ENCODE peak calls at places on chromosomes 4 and X, in eight cellular contexts. Z is K562, V is cardiac muscle cell, D is upper lobe of right lung, F is choroid plexus epithelial cell, N is GM10248, S is bronchial epithelial cell, G is neural progenitor cell. C is an unnamed sample.

GRCh38 chrX:19487520-19488200 is 27.6 kb downstream of the MAP3K15 start:
- DNase-seq in Z (no peak), V (no peak), D (no peak), F (no peak), N (no peak), S (no peak), G (no peak), C (no peak)

GRCh38 chr4:158170691-158171455 is 2.0 kb downstream of the GASK1B start:
- DNase-seq in Z (peak), V (no peak), D (peak), F (peak), N (peak), S (peak), G (no peak), C (no peak)

GRCh38 chrX:140697618-140698017 is 11.9 kb upstream of the LINC00632 start:
- DNase-seq in Z (no peak), V (no peak), D (no peak), F (no peak), N (no peak), S (no peak), G (no peak), C (no peak)

GRCh38 chrX:112968351-112969133 is 127.9 kb upstream of the AMOT start:
- DNase-seq in Z (no peak), V (no peak), D (no peak), F (no peak), N (no peak), S (peak), G (no peak), C (no peak)

GRCh38 chr4:15376594-15376993 is 51.2 kb upstream of the C1QTNF7 start:
- DNase-seq in Z (no peak), V (no peak), D (no peak), F (peak), N (no peak), S (peak), G (no peak), C (no peak)

GRCh38 chr4:4455199-4455865 is 68.4 kb downstream of the NSG1 start:
- DNase-seq in Z (no peak), V (no peak), D (no peak), F (no peak), N (no peak), S (no peak), G (no peak), C (no peak)

GRCh38 chrX:9293903-9294302 is 171.0 kb upstream of the TBL1X start:
- DNase-seq in Z (no peak), V (no peak), D (no peak), F (no peak), N (no peak), S (no peak), G (no peak), C (no peak)

GRCh38 chr4:121721700-121722099 is 24.9 kb upstream of the ANXA5 start:
- DNase-seq in Z (no peak), V (no peak), D (no peak), F (no peak), N (no peak), S (no peak), G (no peak), C (no peak)

GRCh38 chr4:85787133-85787532 is 312.2 kb downstream of the ARHGAP24 start:
- DNase-seq in Z (no peak), V (no peak), D (no peak), F (peak), N (no peak), S (peak), G (no peak), C (no peak)

GRCh38 chr4:182704903-182705302 is 212.3 kb downstream of the DCTD start:
- DNase-seq in Z (no peak), V (no peak), D (no peak), F (no peak), N (no peak), S (no peak), G (no peak), C (no peak)

GRCh38 chrX:110338850-110339373 is 19.7 kb upstream of the RTL9 start:
- DNase-seq in Z (no peak), V (no peak), D (no peak), F (no peak), N (no peak), S (peak), G (no peak), C (no peak)

GRCh38 chrX:12383196-12383595 is 244.9 kb downstream of the FRMPD4 start:
- DNase-seq in Z (peak), V (no peak), D (no peak), F (no peak), N (no peak), S (no peak), G (peak), C (no peak)
- TF ChIP-seq CTCF in Z (peak), V (peak), D (no peak), F (peak), N (no peak), S (peak), G (peak), C (no peak)

DNA sequence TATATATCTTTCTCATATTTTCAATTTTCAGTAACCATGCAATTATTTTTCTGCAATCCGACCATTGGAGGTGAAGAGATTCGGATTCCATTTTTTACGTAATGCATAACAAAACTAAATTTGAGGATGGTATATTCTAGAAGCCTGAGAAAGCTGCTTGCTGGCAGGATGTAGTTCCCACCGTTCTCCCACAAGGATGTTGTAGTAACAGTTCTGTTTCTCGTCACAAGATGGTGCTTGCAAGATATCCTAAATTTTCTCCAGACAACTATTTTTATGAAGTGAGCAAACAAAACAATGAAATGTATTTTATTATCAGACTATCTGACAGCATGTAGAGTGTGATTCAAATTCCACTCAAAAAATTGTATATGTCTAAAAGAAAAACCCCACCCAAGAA is 10.7 kb downstream of the PWWP3B start:
- DNase-seq in Z (no peak), V (no peak), D (no peak), F (peak), N (no peak), S (no peak), G (no peak), C (no peak)
- TF ChIP-seq CTCF in Z (no peak), V (peak), D (no peak), F (peak), N (no peak), S (no peak), G (no peak), C (no peak)

DNA sequence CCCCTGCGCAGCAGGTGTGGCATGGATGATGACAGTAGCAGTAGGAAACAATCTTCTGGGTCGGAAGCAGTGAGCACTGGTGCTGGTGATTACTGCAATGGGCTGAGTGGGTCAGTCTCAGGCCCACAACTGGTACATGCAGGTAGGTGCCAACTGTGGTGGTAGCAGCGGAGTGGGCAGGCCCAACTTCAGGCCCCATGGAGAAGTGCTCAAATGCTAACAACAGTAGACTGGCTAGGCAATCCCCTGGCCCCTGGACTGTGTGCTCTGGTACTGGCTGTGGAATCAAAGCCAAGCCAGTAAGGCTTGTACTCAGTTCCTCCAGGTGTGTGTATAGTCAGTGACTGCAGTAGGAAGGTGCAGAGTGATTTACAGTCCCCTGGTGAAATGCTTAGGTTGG is 413.6 kb downstream of the PDGFC start:
- DNase-seq in Z (no peak), V (no peak), D (no peak), F (no peak), N (no peak), S (no peak), G (no peak), C (no peak)
- TF ChIP-seq CTCF in Z (no peak), V (no peak), D (no peak), F (no peak), N (no peak), S (no peak), G (no peak), C (no peak)

GRCh38 chrX:2901367-2902036 is 27.6 kb downstream of the ARSD start:
- DNase-seq in Z (no peak), V (no peak), D (no peak), F (peak), N (no peak), S (no peak), G (no peak), C (no peak)

GRCh38 chrX:2907295-2907694 is 21.8 kb downstream of the ARSD start:
- DNase-seq in Z (no peak), V (no peak), D (no peak), F (no peak), N (no peak), S (no peak), G (no peak), C (no peak)

GRCh38 chrX:2898861-2899512 is 30.2 kb downstream of the ARSD start:
- DNase-seq in Z (no peak), V (no peak), D (no peak), F (no peak), N (no peak), S (peak), G (no peak), C (no peak)

GRCh38 chrX:2902841-2903240 is 26.3 kb downstream of the ARSD start:
- DNase-seq in Z (no peak), V (no peak), D (no peak), F (no peak), N (no peak), S (no peak), G (no peak), C (no peak)

GRCh38 chrX:2903366-2903765 is 25.8 kb downstream of the ARSD start:
- DNase-seq in Z (no peak), V (no peak), D (no peak), F (no peak), N (no peak), S (no peak), G (no peak), C (no peak)
- TF ChIP-seq CTCF in Z (no peak), V (no peak), D (no peak), F (peak), N (no peak), S (no peak), G (no peak), C (no peak)

GRCh38 chrX:134146493-134146892 is 90.5 kb upstream of the CCDC160 start:
- DNase-seq in Z (no peak), V (peak), D (no peak), F (no peak), N (no peak), S (no peak), G (no peak), C (no peak)
- TF ChIP-seq CTCF in Z (no peak), V (no peak), D (no peak), F (no peak), N (no peak), S (no peak), G (no peak), C (no peak)

DNA sequence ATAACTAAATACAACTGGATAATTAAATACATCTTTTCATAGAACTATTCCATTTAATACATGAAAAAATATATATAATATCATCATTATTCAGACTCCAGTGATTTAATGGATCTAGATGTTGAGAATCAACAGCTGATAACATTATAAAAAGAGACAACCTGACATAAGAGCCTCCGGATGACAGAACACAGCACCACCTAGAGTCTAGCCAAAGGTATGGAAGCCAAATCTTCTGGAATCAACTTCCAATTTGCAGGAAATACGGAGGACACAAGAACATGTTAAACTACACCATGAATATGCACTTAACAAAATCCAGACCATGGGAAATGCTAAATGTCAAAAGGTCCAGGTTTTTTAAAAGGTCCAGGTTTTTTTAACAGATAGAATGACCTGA is 55.0 kb downstream of the LRBA start:
- DNase-seq in Z (peak), V (no peak), D (no peak), F (peak), N (no peak), S (peak), G (peak), C (no peak)
- TF ChIP-seq CTCF in Z (peak), V (peak), D (peak), F (peak), N (no peak), S (peak), G (peak), C (no peak)

DNA sequence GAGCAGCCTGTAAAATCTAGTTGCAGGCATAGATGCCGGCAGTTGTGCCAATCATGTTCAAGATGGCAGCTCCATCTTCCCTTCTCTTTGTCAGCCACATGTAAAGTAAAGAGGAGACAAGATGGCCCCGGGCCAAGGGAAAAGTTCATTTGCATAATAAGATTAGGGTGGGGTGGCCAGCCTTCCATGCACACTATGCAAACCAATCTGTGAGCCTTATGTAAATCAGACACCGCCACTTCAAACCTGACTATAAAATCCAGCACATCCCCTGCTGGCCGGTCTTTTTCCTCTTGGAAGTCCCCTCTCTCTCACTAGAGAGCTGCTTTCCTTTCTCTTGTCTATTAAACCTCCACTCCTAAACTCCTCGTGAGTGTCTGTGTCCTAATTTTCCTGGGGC is 78.9 kb upstream of the CBR4 start:
- DNase-seq in Z (no peak), V (no peak), D (no peak), F (no peak), N (no peak), S (no peak), G (peak), C (no peak)
- TF ChIP-seq CTCF in Z (no peak), V (no peak), D (no peak), F (no peak), N (no peak), S (no peak), G (peak), C (no peak)

DNA sequence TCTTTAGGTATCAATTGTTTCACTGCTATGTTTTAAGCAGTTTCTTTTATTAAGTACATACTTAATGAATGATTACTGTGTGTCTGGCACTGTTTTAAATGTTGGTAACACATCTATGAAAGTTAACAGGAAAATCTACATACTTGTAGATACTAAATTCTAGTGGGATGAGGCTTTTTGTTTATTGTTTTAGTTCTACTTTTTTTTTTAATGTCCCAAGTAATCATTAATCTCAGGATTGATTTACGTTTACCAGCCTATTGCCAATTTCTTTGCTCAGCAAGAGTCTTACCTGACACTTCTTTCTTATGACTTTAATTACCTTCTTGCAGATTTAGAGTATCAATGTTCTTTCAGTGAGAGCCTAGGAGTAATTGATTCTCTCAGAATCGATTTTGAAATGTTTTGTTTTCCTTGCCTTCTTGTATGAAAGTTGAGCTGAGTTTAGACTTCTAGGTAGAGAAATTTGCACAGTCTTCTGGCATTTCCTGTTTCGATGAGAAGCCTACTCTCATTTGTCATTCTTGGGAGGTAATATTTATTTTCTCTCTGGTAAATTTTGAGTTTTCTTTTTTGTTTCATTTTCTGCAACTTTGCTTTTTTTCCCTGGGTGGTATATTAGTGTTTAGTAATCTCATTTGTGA is 235.2 kb upstream of the ANKRD50 start:
- DNase-seq in Z (no peak), V (no peak), D (no peak), F (peak), N (no peak), S (peak), G (no peak), C (no peak)
- TF ChIP-seq CTCF in Z (no peak), V (no peak), D (no peak), F (no peak), N (no peak), S (no peak), G (no peak), C (no peak)

DNA sequence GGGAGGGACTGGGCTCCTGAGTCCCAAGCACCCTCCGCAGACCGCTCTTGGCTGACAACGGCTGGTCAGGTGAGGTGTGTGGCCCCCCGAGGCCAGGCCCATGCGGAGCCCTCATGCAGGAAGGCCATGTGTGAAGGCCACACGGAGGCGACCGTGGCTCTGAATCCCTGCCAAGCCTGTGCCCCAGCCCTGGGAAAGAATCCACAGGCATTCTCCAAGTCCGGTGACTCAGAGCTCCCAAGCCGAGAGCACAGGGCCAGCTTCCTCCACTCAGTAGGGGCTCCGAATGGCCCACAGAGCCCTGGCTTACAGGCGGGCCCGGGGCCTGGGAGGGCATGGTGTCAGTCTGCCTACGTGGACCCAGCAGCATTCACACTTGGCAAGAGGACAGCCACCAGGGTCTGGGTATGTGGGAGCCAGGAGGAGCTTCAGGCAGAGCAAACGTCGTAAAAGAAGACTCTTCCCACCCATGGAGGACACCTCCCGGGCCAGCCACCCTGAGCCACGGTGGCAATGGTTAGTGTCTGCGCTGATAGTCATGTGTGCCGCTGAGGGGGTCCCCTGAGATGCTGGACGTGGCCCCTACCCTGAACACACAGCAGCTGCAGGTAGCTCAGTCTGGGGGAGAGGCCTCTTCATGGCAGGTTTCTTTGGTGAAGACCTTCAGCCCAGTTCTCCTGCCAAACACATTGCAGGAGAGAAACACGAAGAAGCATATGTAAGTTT is 105.7 kb downstream of the PSAPL1 start:
- DNase-seq in Z (no peak), V (no peak), D (peak), F (peak), N (no peak), S (peak), G (no peak), C (no peak)
- TF ChIP-seq CTCF in Z (no peak), V (no peak), D (no peak), F (no peak), N (no peak), S (no peak), G (no peak), C (no peak)